ENCODE peak calls at places on chromosomes 4 and X, in eight cellular contexts. One of them, this sample, is unnamed.
A peak's percentile ranks its signal among the peaks of the same experiment; 100 is the strongest.

GRCh38 chrX:96407043-96407442 is 277.6 kb upstream of the DIAPH2 start:
- DNase-seq in Panc1: no peak
- DNase-seq in HCT116: no peak
- DNase-seq in sigmoid colon: no peak
- DNase-seq in esophagus muscularis mucosa: no peak
- DNase-seq in adrenal gland: no peak
- DNase-seq in tibial nerve: peak; percentile 13
- DNase-seq in cardiac muscle cell: peak; percentile 44
- DNase-seq in this sample: peak; percentile 51

GRCh38 chrX:70664726-70665125 is 220.1 kb downstream of the DLG3 start:
- DNase-seq in adrenal gland: no peak
- DNase-seq in cardiac muscle cell: peak; percentile 40
- DNase-seq in HCT116: peak; percentile 16
- DNase-seq in esophagus muscularis mucosa: no peak
- DNase-seq in sigmoid colon: no peak
- DNase-seq in tibial nerve: no peak
- DNase-seq in Panc1: no peak
- DNase-seq in this sample: no peak

GRCh38 chrX:112832481-112833095 is 8.0 kb downstream of the AMOT start:
- DNase-seq in cardiac muscle cell: no peak
- DNase-seq in adrenal gland: no peak
- DNase-seq in Panc1: no peak
- DNase-seq in sigmoid colon: no peak
- DNase-seq in tibial nerve: no peak
- DNase-seq in esophagus muscularis mucosa: no peak
- DNase-seq in HCT116: peak; percentile 12
- DNase-seq in this sample: peak; percentile 80

GRCh38 chr4:110484767-110485166 is 8.8 kb downstream of the ENPEP start:
- DNase-seq in cardiac muscle cell: peak; percentile 84
- DNase-seq in HCT116: no peak
- DNase-seq in sigmoid colon: no peak
- DNase-seq in esophagus muscularis mucosa: no peak
- DNase-seq in adrenal gland: no peak
- DNase-seq in Panc1: no peak
- DNase-seq in tibial nerve: no peak
- DNase-seq in this sample: no peak

GRCh38 chrX:129525162-129525561 is 1.9 kb upstream of the SMARCA1 start:
- DNase-seq in tibial nerve: no peak
- DNase-seq in cardiac muscle cell: no peak
- DNase-seq in esophagus muscularis mucosa: no peak
- DNase-seq in Panc1: no peak
- DNase-seq in sigmoid colon: no peak
- DNase-seq in adrenal gland: no peak
- DNase-seq in HCT116: no peak
- DNase-seq in this sample: no peak

GRCh38 chrX:153407736-153408135 is 3.5 kb upstream of the ZFP92 start:
- DNase-seq in HCT116: no peak
- DNase-seq in tibial nerve: no peak
- DNase-seq in sigmoid colon: no peak
- DNase-seq in Panc1: no peak
- DNase-seq in adrenal gland: no peak
- DNase-seq in esophagus muscularis mucosa: no peak
- DNase-seq in cardiac muscle cell: no peak
- DNase-seq in this sample: no peak

GRCh38 chrX:56564182-56564885 is 907 bp downstream of the UBQLN2 start:
- DNase-seq in sigmoid colon: no peak
- DNase-seq in adrenal gland: peak; percentile 20
- DNase-seq in HCT116: no peak
- DNase-seq in cardiac muscle cell: peak; percentile 16
- DNase-seq in tibial nerve: no peak
- DNase-seq in Panc1: no peak
- DNase-seq in esophagus muscularis mucosa: no peak
- DNase-seq in this sample: no peak

GRCh38 chr4:78174931-78175330 is 117.8 kb downstream of the FRAS1 start:
- DNase-seq in tibial nerve: no peak
- DNase-seq in HCT116: no peak
- DNase-seq in esophagus muscularis mucosa: no peak
- DNase-seq in sigmoid colon: no peak
- DNase-seq in cardiac muscle cell: no peak
- DNase-seq in adrenal gland: no peak
- DNase-seq in Panc1: no peak
- DNase-seq in this sample: no peak

GRCh38 chrX:10189317-10190268 is 32.8 kb downstream of the CLCN4 start:
- DNase-seq in esophagus muscularis mucosa: peak; percentile 92
- DNase-seq in Panc1: peak; percentile 35
- DNase-seq in adrenal gland: peak; percentile 81
- DNase-seq in HCT116: peak; percentile 51
- DNase-seq in cardiac muscle cell: peak; percentile 69
- DNase-seq in tibial nerve: peak; percentile 51
- DNase-seq in sigmoid colon: peak; percentile 89
- DNase-seq in this sample: peak; percentile 83

GRCh38 chr4:139530833-139531427 is 25.1 kb downstream of the SETD7 start:
- DNase-seq in sigmoid colon: no peak
- DNase-seq in Panc1: no peak
- DNase-seq in adrenal gland: peak; percentile 66
- DNase-seq in HCT116: peak; percentile 13
- DNase-seq in esophagus muscularis mucosa: no peak
- DNase-seq in cardiac muscle cell: peak; percentile 59
- DNase-seq in tibial nerve: no peak
- DNase-seq in this sample: peak; percentile 65

DNA sequence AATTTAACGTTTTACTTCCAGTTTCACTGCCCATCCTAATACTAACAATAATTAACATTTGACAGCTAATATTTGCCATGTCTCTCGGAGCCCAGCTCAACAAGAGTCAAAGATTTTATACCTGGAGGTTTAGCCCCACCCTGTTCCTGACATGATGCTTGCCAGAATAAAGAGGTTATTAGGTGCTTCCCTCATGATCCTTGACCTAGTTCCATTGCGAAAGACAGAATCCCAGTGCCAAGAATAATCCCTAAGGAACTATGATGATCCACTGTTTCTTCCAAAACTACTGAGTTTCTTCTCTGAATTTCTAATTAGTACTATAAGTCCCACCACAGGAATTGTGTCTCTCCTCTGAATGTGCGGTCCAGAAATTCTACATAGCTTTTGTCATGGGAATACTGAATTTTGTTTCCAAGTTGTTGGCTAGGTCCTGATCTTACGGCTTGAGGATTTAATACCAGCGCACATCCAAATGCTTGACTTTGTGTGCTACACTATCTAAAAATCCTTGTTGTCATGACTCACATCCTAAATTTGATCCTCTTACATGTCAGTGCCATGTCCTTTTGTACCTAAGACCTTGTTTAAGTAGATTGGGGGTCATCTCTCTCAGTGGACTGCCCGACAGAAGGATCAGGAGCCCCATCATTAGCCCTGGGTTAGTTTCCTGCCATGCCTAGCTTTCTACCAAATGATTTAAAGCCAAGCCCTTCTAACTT is 23.1 kb downstream of the ANTXR2 start:
- DNase-seq in Panc1: no peak
- DNase-seq in HCT116: no peak
- DNase-seq in cardiac muscle cell: no peak
- DNase-seq in sigmoid colon: no peak
- DNase-seq in adrenal gland: no peak
- DNase-seq in esophagus muscularis mucosa: no peak
- DNase-seq in tibial nerve: no peak
- DNase-seq in this sample: no peak
- H3K4me1 ChIP-seq in Panc1: no peaks in the 10 kb centered on the region
- H3K4me1 ChIP-seq in HCT116: no peaks in the 10 kb centered on the region
- H3K4me1 ChIP-seq in cardiac muscle cell: peaks cover 9% of the 10 kb centered on the region
- H3K4me1 ChIP-seq in sigmoid colon: peaks cover 73% of the 10 kb centered on the region
- H3K4me1 ChIP-seq in adrenal gland: peaks cover 30% of the 10 kb centered on the region
- H3K4me1 ChIP-seq in esophagus muscularis mucosa: peaks cover 77% of the 10 kb centered on the region
- H3K4me1 ChIP-seq in tibial nerve: peaks cover 60% of the 10 kb centered on the region
- H3K4me1 ChIP-seq in this sample: no peaks in the 10 kb centered on the region

GRCh38 chr4:85455942-85456341 is 19.0 kb upstream of the ARHGAP24 start:
- DNase-seq in Panc1: no peak
- DNase-seq in esophagus muscularis mucosa: no peak
- DNase-seq in tibial nerve: no peak
- DNase-seq in cardiac muscle cell: no peak
- DNase-seq in sigmoid colon: no peak
- DNase-seq in adrenal gland: no peak
- DNase-seq in HCT116: no peak
- DNase-seq in this sample: no peak
- H3K27ac ChIP-seq in Panc1: no peak overlapping the region
- H3K27ac ChIP-seq in esophagus muscularis mucosa: no peak overlapping the region
- H3K27ac ChIP-seq in tibial nerve: no peak overlapping the region
- H3K27ac ChIP-seq in cardiac muscle cell: no peak overlapping the region
- H3K27ac ChIP-seq in sigmoid colon: no peak overlapping the region
- H3K27ac ChIP-seq in adrenal gland: no peak overlapping the region
- H3K27ac ChIP-seq in HCT116: no peak overlapping the region
- H3K27ac ChIP-seq in this sample: no peak overlapping the region

DNA sequence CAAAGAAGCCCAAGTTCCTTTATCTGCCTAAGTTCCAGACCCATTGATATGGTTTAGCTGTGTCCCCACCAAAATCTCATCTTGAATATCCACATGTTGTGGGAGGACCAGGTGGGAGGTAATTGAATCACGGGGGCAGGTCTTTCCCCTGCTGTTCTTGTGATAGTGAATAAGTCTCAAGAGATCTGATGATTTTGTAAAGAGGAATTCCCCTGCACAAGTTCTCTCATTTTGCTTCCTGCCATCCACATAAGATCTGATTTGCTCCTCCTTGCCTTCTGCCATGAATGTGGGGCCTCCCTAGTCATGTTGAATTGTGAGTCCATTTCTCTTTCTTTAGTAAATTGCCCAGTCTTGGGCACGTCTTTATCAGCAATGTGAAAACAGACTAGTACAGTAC is 860.2 kb downstream of the FSTL5 start:
- DNase-seq in HCT116: no peak
- DNase-seq in cardiac muscle cell: no peak
- DNase-seq in esophagus muscularis mucosa: no peak
- DNase-seq in Panc1: no peak
- DNase-seq in sigmoid colon: no peak
- DNase-seq in adrenal gland: no peak
- DNase-seq in tibial nerve: no peak
- DNase-seq in this sample: no peak
- H3K4me1 ChIP-seq in HCT116: no peaks in the 10 kb centered on the region
- H3K4me1 ChIP-seq in cardiac muscle cell: no peaks in the 10 kb centered on the region
- H3K4me1 ChIP-seq in esophagus muscularis mucosa: no peaks in the 10 kb centered on the region
- H3K4me1 ChIP-seq in Panc1: no peaks in the 10 kb centered on the region
- H3K4me1 ChIP-seq in sigmoid colon: no peaks in the 10 kb centered on the region
- H3K4me1 ChIP-seq in adrenal gland: no peaks in the 10 kb centered on the region
- H3K4me1 ChIP-seq in tibial nerve: no peaks in the 10 kb centered on the region
- H3K4me1 ChIP-seq in this sample: no peaks in the 10 kb centered on the region

GRCh38 chr4:122783301-122784215 is 43.1 kb upstream of the FGF2 start:
- DNase-seq in sigmoid colon: peak; percentile 77
- DNase-seq in adrenal gland: no peak
- DNase-seq in Panc1: peak; percentile 84
- DNase-seq in esophagus muscularis mucosa: no peak
- DNase-seq in cardiac muscle cell: peak; percentile 94
- DNase-seq in tibial nerve: peak; percentile 14
- DNase-seq in HCT116: peak; percentile 54
- DNase-seq in this sample: no peak
- H3K27ac ChIP-seq in sigmoid colon: peak overlapping the region; percentile 69
- H3K27ac ChIP-seq in adrenal gland: no peak overlapping the region
- H3K27ac ChIP-seq in Panc1: peak overlapping the region; percentile 78
- H3K27ac ChIP-seq in esophagus muscularis mucosa: peak overlapping the region; percentile 78
- H3K27ac ChIP-seq in cardiac muscle cell: peak overlapping the region; percentile 5
- H3K27ac ChIP-seq in tibial nerve: peak overlapping the region; percentile 28
- H3K27ac ChIP-seq in HCT116: no peak overlapping the region
- H3K27ac ChIP-seq in this sample: no peak overlapping the region

GRCh38 chr4:84497220-84497834 is 1.8 kb downstream of the NKX6-1 start:
- DNase-seq in esophagus muscularis mucosa: no peak
- DNase-seq in adrenal gland: no peak
- DNase-seq in sigmoid colon: no peak
- DNase-seq in cardiac muscle cell: no peak
- DNase-seq in HCT116: no peak
- DNase-seq in Panc1: no peak
- DNase-seq in tibial nerve: no peak
- DNase-seq in this sample: no peak

GRCh38 chr4:84494518-84494917 is 4.6 kb downstream of the NKX6-1 start:
- DNase-seq in cardiac muscle cell: no peak
- DNase-seq in esophagus muscularis mucosa: no peak
- DNase-seq in HCT116: no peak
- DNase-seq in sigmoid colon: no peak
- DNase-seq in adrenal gland: no peak
- DNase-seq in tibial nerve: no peak
- DNase-seq in Panc1: no peak
- DNase-seq in this sample: no peak

GRCh38 chr4:84496356-84497219 is 2.5 kb downstream of the NKX6-1 start:
- DNase-seq in HCT116: no peak
- DNase-seq in adrenal gland: no peak
- DNase-seq in cardiac muscle cell: peak; percentile 38
- DNase-seq in esophagus muscularis mucosa: no peak
- DNase-seq in tibial nerve: no peak
- DNase-seq in Panc1: no peak
- DNase-seq in sigmoid colon: no peak
- DNase-seq in this sample: no peak

GRCh38 chr4:84497835-84498202 is 1.3 kb downstream of the NKX6-1 start:
- DNase-seq in esophagus muscularis mucosa: no peak
- DNase-seq in adrenal gland: no peak
- DNase-seq in sigmoid colon: no peak
- DNase-seq in cardiac muscle cell: no peak
- DNase-seq in HCT116: no peak
- DNase-seq in tibial nerve: no peak
- DNase-seq in Panc1: no peak
- DNase-seq in this sample: no peak

DNA sequence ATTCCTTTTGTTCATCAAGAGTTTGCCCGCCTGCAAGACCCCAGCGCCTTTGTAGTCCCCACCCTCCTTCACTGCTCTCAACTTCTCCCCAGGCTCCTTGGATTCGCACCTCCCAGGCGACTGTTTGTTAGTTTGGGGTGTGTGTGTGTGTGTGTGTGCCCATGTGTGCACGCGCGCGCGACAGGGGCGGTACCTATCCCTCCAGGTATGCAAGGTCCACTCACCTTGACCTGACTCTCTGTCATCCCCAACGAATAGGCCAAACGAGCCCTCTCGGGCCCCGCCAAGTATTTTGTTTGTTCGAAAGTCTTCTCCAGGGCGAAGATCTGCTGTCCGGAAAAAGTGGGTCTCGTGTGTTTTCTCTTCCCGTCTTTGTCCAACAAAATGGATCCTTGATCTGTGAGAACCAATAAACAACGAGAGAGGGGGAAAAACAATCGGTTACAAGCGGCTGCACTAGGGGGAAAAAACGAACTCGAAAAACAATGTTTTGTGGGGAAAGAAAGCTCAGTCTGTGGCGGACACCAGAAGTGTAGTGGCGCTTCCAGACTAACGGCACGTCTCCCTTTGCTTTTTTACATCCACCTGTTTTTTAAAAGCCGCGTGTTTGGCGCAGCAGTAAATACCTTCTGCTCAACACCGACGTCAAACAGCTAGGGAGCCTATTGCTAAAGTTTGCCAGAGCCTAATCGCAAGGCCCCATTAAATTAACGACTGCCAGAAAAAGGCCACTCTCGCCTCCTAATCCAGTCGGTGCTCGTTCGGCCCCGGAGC is 3.5 kb downstream of the NKX6-1 start:
- DNase-seq in HCT116: no peak
- DNase-seq in tibial nerve: no peak
- DNase-seq in esophagus muscularis mucosa: no peak
- DNase-seq in adrenal gland: no peak
- DNase-seq in sigmoid colon: no peak
- DNase-seq in Panc1: no peak
- DNase-seq in cardiac muscle cell: no peak
- DNase-seq in this sample: no peak
- H3K4me1 ChIP-seq in HCT116: peaks cover 14% of the 10 kb centered on the region
- H3K4me1 ChIP-seq in tibial nerve: peaks cover 61% of the 10 kb centered on the region
- H3K4me1 ChIP-seq in esophagus muscularis mucosa: peaks cover 54% of the 10 kb centered on the region
- H3K4me1 ChIP-seq in adrenal gland: peaks cover 32% of the 10 kb centered on the region
- H3K4me1 ChIP-seq in sigmoid colon: peaks cover 50% of the 10 kb centered on the region
- H3K4me1 ChIP-seq in Panc1: no peaks in the 10 kb centered on the region
- H3K4me1 ChIP-seq in cardiac muscle cell: peaks cover 6% of the 10 kb centered on the region
- H3K4me1 ChIP-seq in this sample: peaks cover 45% of the 10 kb centered on the region

This sample was measured in stomach.